ENCODE peak calls at places on chromosomes 13 and 19, in seven cellular contexts. Z, M, C, J, F, U and Q are unnamed samples.

GRCh38 chr19:4970558-4971423 is 1.9 kb downstream of the KDM4B start:
- DNase-seq in Z (no peak), F (no peak), C (no peak), J (no peak), M (no peak), U (no peak), Q (no peak)

GRCh38 chr13:102800145-102801041 is 1.5 kb downstream of the BIVM start:
- DNase-seq in Z (peak; percentile 79), C (peak; percentile 90), U (peak; percentile 73), J (peak; percentile 90), M (peak; percentile 57), F (peak; percentile 32), Q (peak; percentile 78)

GRCh38 chr13:67120872-67121531 is 109.1 kb downstream of the PCDH9 start:
- DNase-seq in M (no peak), J (no peak), Z (no peak), F (no peak), U (no peak), C (no peak), Q (no peak)

GRCh38 chr19:10070730-10071446 is 15.2 kb upstream of the SHFL start:
- DNase-seq in C (no peak), U (no peak), J (no peak), M (no peak), F (no peak), Z (no peak), Q (no peak)

GRCh38 chr13:112616586-112617381 is 28.8 kb upstream of the TUBGCP3 start:
- DNase-seq in Z (no peak), J (no peak), F (no peak), C (no peak), M (peak; percentile 18), U (no peak), Q (no peak)

GRCh38 chr19:6239401-6239844 is 40.4 kb downstream of the MLLT1 start:
- DNase-seq in Z (no peak), J (no peak), M (no peak), U (no peak), C (no peak), F (no peak), Q (peak; percentile 73)

GRCh38 chr13:28494861-28495585 is at the start of gene FLT1:
- DNase-seq in U (peak; percentile 63), J (peak; percentile 88), F (no peak), C (no peak), Z (peak; percentile 20), M (no peak), Q (no peak)

GRCh38 chr13:48222358-48223015 is 10.5 kb upstream of the ITM2B start:
- DNase-seq in Z (no peak), U (peak; percentile 62), F (no peak), C (no peak), J (peak; percentile 72), M (no peak), Q (no peak)

GRCh38 chr13:110565296-110565695 is 3.8 kb upstream of the RAB20 start:
- DNase-seq in C (no peak), J (no peak), F (no peak), M (no peak), U (no peak), Z (no peak), Q (no peak)

GRCh38 chr13:111975539-111976473 is 91.1 kb upstream of the SOX1 start:
- DNase-seq in Z (no peak), J (no peak), C (no peak), M (no peak), U (no peak), F (no peak), Q (no peak)

GRCh38 chr19:3879656-3880055 is 829 bp upstream of the ATCAY start:
- DNase-seq in U (no peak), F (no peak), C (no peak), M (no peak), Z (no peak), J (no peak), Q (no peak)
- TF ChIP-seq CTCF in U (no peak), F (no peak), C (no peak), M (peak; percentile 26), Z (no peak), J (no peak), Q (no peak)

GRCh38 chr19:13906525-13906904 is 514 bp downstream of the CC2D1A start:
- DNase-seq in F (no peak), C (no peak), U (no peak), M (no peak), Z (peak; percentile 73), J (no peak), Q (no peak)

GRCh38 chr19:13899393-13899792 is 6.5 kb downstream of the BRME1 start:
- DNase-seq in F (no peak), U (no peak), Z (no peak), M (no peak), C (no peak), J (no peak), Q (no peak)

GRCh38 chr19:13899912-13900584 is 5.9 kb downstream of the BRME1 start:
- DNase-seq in F (no peak), U (no peak), C (no peak), J (no peak), M (no peak), Z (no peak), Q (no peak)

GRCh38 chr19:13905634-13906524 is at the start of the genes BRME1 and CC2D1A:
- DNase-seq in J (peak; percentile 97), Z (peak; percentile 94), U (peak; percentile 87), M (peak; percentile 73), C (peak; percentile 94), F (peak; percentile 33), Q (peak; percentile 91)

GRCh38 chr19:13902993-13903555 is 2.8 kb downstream of the BRME1 start:
- DNase-seq in U (no peak), J (no peak), Z (no peak), F (no peak), C (no peak), M (no peak), Q (no peak)
- TF ChIP-seq CTCF in U (no peak), J (peak; percentile 32), Z (peak; percentile 7), F (peak; percentile 28), C (peak; percentile 15), M (peak; percentile 59), Q (peak; percentile 52)

GRCh38 chr19:47716270-47716937 is 3.2 kb downstream of the EHD2 start:
- DNase-seq in C (no peak), F (no peak), Z (no peak), M (no peak), U (no peak), J (peak; percentile 60), Q (no peak)

GRCh38 chr19:47714339-47714738 is 1.1 kb downstream of the EHD2 start:
- DNase-seq in Z (no peak), C (no peak), U (no peak), J (no peak), M (no peak), F (no peak), Q (no peak)

GRCh38 chr19:47723573-47723923 is 10.3 kb downstream of the EHD2 start:
- DNase-seq in Z (peak; percentile 56), J (peak; percentile 63), C (no peak), U (peak; percentile 82), M (peak; percentile 88), F (no peak), Q (no peak)

GRCh38 chr19:47720669-47721068 is 7.4 kb downstream of the EHD2 start:
- DNase-seq in C (no peak), Z (no peak), J (no peak), U (no peak), F (no peak), M (no peak), Q (no peak)

GRCh38 chr19:47719047-47719885 is 6.0 kb downstream of the EHD2 start:
- DNase-seq in C (peak; percentile 95), M (peak; percentile 85), F (peak; percentile 84), J (peak; percentile 93), U (peak; percentile 95), Z (peak; percentile 65), Q (peak; percentile 98)
- TF ChIP-seq CTCF in C (no peak), M (no peak), F (no peak), J (no peak), U (no peak), Z (no peak), Q (no peak)

DNA sequence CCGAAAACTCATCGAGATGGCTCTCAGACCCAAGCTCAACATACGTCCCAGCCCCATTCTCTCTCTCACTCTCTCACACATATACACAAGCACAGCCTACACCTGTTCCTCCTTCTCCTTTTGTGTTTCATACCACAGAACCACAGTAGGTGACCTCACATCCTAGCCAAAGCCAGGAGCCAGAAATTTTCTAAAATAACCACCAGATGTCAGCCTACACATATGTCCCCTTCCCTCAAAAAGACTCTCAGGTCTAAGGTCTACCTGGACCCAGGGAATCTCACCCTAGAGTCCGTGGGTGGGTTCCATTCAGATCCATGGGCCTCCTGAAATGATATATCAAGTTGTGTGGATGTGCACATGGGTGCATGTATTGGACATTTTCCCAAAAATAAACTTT is 104.2 kb upstream of the IPO5 start:
- DNase-seq in J (no peak), Z (no peak), M (no peak), U (no peak), F (no peak), C (no peak), Q (no peak)
- TF ChIP-seq CTCF in J (no peak), Z (no peak), M (peak; percentile 65), U (no peak), F (peak; percentile 36), C (no peak), Q (peak; percentile 73)

DNA sequence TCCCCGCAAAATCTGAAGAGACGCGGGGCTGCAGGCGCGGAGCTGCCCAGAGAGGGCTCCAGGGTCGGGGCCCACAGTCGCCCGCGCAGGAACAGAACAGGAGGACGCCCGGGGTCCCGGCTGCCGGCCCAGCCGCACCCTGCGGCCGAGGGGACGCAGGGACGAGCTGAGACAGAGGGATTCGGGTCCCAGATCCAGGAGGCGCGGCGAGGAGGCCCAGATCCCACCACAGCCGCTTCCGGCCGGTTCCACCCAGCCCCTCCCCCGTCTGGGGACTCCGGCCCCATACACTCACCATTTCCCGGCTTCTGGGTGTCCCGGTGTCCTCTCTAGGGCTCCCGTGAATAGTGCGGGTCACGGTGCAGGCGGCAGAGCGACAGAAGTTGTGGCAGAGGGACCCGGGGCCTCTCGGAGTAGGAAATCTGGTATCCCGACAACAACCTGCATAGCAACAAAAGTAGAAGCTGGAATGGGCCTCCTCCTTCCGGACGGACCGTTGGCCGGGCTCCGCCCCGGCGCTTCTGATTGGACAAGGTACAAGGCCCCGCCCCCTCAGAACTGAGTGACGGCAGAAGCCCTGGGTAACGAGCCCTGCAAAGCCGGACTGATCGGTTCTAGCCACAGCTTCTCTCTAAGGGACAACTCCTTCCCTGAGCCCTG is at the start of gene ZNF20:
- DNase-seq in F (peak; percentile 83), U (peak; percentile 94), C (peak; percentile 99), M (peak; percentile 95), Z (peak; percentile 98), J (peak; percentile 98), Q (peak; percentile 93)
- TF ChIP-seq CTCF in F (no peak), U (no peak), C (no peak), M (no peak), Z (no peak), J (no peak), Q (no peak)

GRCh38 chr19:374886-375235 is 30.3 kb upstream of the MIER2 start:
- DNase-seq in M (no peak), Z (no peak), C (no peak), F (no peak), U (no peak), J (peak; percentile 54), Q (no peak)

GRCh38 chr19:374183-374885 is 29.7 kb upstream of the MIER2 start:
- DNase-seq in C (no peak), U (no peak), F (no peak), M (no peak), J (peak; percentile 35), Z (no peak), Q (no peak)

GRCh38 chr19:371501-372160 is 27.0 kb upstream of the MIER2 start:
- DNase-seq in U (no peak), C (no peak), F (no peak), Z (no peak), J (peak; percentile 55), M (no peak), Q (peak; percentile 14)

GRCh38 chr19:372306-372890 is 27.8 kb upstream of the MIER2 start:
- DNase-seq in J (peak; percentile 84), Z (no peak), U (no peak), M (peak; percentile 3), C (no peak), F (peak; percentile 86), Q (no peak)

GRCh38 chr19:373391-374182 is 29.0 kb upstream of the MIER2 start:
- DNase-seq in U (no peak), J (peak; percentile 61), Z (no peak), C (no peak), M (no peak), F (no peak), Q (no peak)
- TF ChIP-seq CTCF in U (no peak), J (no peak), Z (no peak), C (no peak), M (no peak), F (no peak), Q (no peak)